ENCODE peak calls at places on chromosomes 13 and 19, in ten cellular contexts. R, L, D, P, G, J, Q, W, T and B are unnamed samples.
A peak's percentile ranks its signal among the peaks of the same experiment; 100 is the strongest.

GRCh38 chr13:98528663-98529064 is 48.2 kb downstream of the STK24 start:
- DNase-seq in G (no peak), P (peak; percentile 35), D (no peak), Q (peak; percentile 66), W (no peak), R (no peak), L (no peak), T (no peak), J (no peak), B (peak; percentile 77)

GRCh38 chr19:292281-292884 is 1.2 kb upstream of the PLPP2 start:
- DNase-seq in T (no peak), D (no peak), R (no peak), Q (no peak), W (no peak), P (no peak), L (no peak), J (no peak), G (no peak), B (no peak)

GRCh38 chr19:58546131-58546530 is 2.3 kb downstream of the TRIM28 start:
- DNase-seq in J (no peak), P (no peak), R (no peak), G (no peak), Q (no peak), D (no peak), L (no peak), T (no peak), W (no peak), B (no peak)

GRCh38 chr13:44211753-44212152 is 161.9 kb upstream of the SERP2 start:
- DNase-seq in P (no peak), Q (no peak), W (no peak), T (no peak), L (no peak), G (no peak), R (no peak), J (no peak), D (no peak), B (no peak)

GRCh38 chr19:49338023-49338677 is 2.9 kb downstream of the CD37 start:
- DNase-seq in R (no peak), P (no peak), J (no peak), T (no peak), G (no peak), Q (peak; percentile 44), W (no peak), D (no peak), L (no peak), B (no peak)

GRCh38 chr19:44176590-44176989 is 11.7 kb downstream of the ZNF226 start:
- DNase-seq in J (no peak), T (no peak), L (no peak), P (no peak), D (no peak), G (no peak), Q (no peak), R (no peak), W (no peak), B (no peak)

GRCh38 chr19:6056801-6057650 is 53.3 kb downstream of the RFX2 start:
- DNase-seq in L (no peak), R (no peak), T (no peak), Q (peak; percentile 90), P (peak; percentile 82), J (peak; percentile 52), D (no peak), W (no peak), G (no peak), B (peak; percentile 83)

GRCh38 chr13:43684947-43685725 is 101.6 kb downstream of the ENOX1 start:
- DNase-seq in T (no peak), J (peak; percentile 64), W (no peak), R (no peak), P (no peak), D (no peak), Q (no peak), L (no peak), G (no peak), B (no peak)

GRCh38 chr13:20192470-20193141 is at the start of gene GJB2:
- DNase-seq in P (no peak), D (no peak), W (no peak), J (no peak), T (no peak), Q (no peak), G (no peak), R (no peak), L (no peak), B (no peak)

GRCh38 chr19:18603255-18603957 is 3.2 kb downstream of the CRLF1 start:
- DNase-seq in G (no peak), D (no peak), L (no peak), Q (no peak), T (no peak), J (no peak), P (no peak), R (no peak), W (no peak), B (peak; percentile 55)

GRCh38 chr13:107144432-107144831 is 576.5 kb upstream of the ARGLU1 start:
- DNase-seq in Q (no peak), D (no peak), G (no peak), W (peak; percentile 41), P (no peak), R (no peak), L (no peak), J (no peak), T (no peak), B (peak; percentile 16)

GRCh38 chr13:114076329-114076761 is 56.1 kb downstream of the RASA3 start:
- DNase-seq in L (no peak), W (no peak), G (no peak), P (peak; percentile 8), T (no peak), J (no peak), D (no peak), R (no peak), Q (peak; percentile 29), B (no peak)

GRCh38 chr13:29507356-29507755 is 88.1 kb downstream of the SLC7A1 start:
- DNase-seq in L (no peak), P (no peak), W (peak; percentile 84), T (no peak), G (no peak), Q (no peak), R (no peak), J (no peak), D (no peak), B (peak; percentile 38)

GRCh38 chr19:2331601-2332246 is 3.2 kb downstream of the SPPL2B start:
- DNase-seq in T (no peak), L (no peak), R (no peak), P (peak; percentile 71), Q (no peak), G (no peak), W (no peak), J (peak; percentile 16), D (no peak), B (no peak)

GRCh38 chr13:23990443-23990842 is 93.1 kb upstream of the C1QTNF9B start:
- DNase-seq in T (no peak), L (no peak), D (no peak), R (no peak), W (no peak), Q (no peak), P (no peak), G (no peak), J (no peak), B (no peak)

GRCh38 chr13:46183018-46183940 is 1.3 kb upstream of the LCP1 start:
- DNase-seq in J (no peak), W (no peak), T (no peak), G (no peak), R (no peak), L (no peak), D (no peak), Q (no peak), P (no peak), B (no peak)

GRCh38 chr13:99956473-99957349 is 14.9 kb downstream of the ZIC5 start:
- DNase-seq in T (no peak), D (no peak), Q (no peak), J (no peak), L (no peak), G (no peak), P (no peak), R (no peak), W (no peak), B (peak; percentile 46)

GRCh38 chr19:58392945-58393724 is 2.3 kb upstream of the RNF225 start:
- DNase-seq in D (no peak), P (no peak), J (no peak), L (no peak), Q (no peak), T (no peak), R (no peak), G (no peak), W (no peak), B (peak; percentile 23)